ENCODE peak calls at places on chromosome 1, in four cellular contexts. Z, Q, V and U are unnamed samples.

GRCh38 chr1:7591565-7591964 is 179.5 kb upstream of the VAMP3 start:
- DNase-seq in Z (no peak), Q (peak; percentile 43), V (no peak), U (no peak)

GRCh38 chr1:10665930-10666850 is 130.3 kb downstream of the CASZ1 start:
- DNase-seq in Z (peak; percentile 78), Q (no peak), V (no peak), U (no peak)

GRCh38 chr1:16015960-16016901 is 1.6 kb downstream of the HSPB7 start:
- DNase-seq in Z (no peak), Q (no peak), V (no peak), U (peak; percentile 83)

GRCh38 chr1:209937996-209938959 is at the start of gene SYT14:
- DNase-seq in Z (no peak), Q (no peak), V (peak; percentile 17), U (no peak)

GRCh38 chr1:19405195-19405760 is 80.1 kb downstream of the CAPZB start:
- DNase-seq in Z (no peak), Q (no peak), V (no peak), U (no peak)

GRCh38 chr1:171803056-171803455 is 21.6 kb downstream of the METTL13 start:
- DNase-seq in Z (no peak), Q (no peak), V (no peak), U (no peak)

GRCh38 chr1:30283199-30283962 is 440.0 kb downstream of the MATN1 start:
- DNase-seq in Z (no peak), Q (no peak), V (no peak), U (no peak)

GRCh38 chr1:3697810-3698209 is 45.5 kb downstream of the TP73 start:
- DNase-seq in Z (no peak), Q (no peak), V (no peak), U (no peak)

GRCh38 chr1:38662141-38662540 is 197.4 kb downstream of the RRAGC start:
- DNase-seq in Z (no peak), Q (no peak), V (no peak), U (no peak)
- H3K27me3 ChIP-seq in Z (no peaks in the 10 kb centered on the region), Q (peaks cover 13% of the 10 kb centered on the region), V (peaks cover 5% of the 10 kb centered on the region), U (no peaks in the 10 kb centered on the region)

DNA sequence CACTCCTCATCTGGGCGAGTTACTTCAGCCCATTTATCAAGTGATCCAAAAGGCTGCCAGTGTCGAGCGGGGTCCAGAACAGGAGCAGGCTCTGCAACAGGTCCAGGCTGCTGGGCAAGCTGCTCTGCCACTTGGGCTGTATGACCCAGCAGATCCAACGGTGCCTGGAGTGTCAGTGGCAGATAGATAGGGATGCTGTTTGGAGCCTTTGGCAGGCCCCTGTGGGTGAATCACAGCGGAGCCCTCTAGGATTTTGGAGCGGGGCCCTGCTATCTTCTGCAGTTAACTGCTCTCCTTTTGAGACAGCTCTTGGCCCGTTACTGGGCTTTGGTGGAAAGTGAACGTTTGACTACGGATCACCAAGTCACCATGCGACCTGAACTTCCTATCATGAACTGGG is 7.5 kb downstream of the MMEL1 start:
- DNase-seq in Z (no peak), Q (no peak), V (no peak), U (no peak)
- H3K4me3 ChIP-seq in Z (no peak overlapping the region), Q (no peak overlapping the region), V (no peak overlapping the region), U (no peak overlapping the region)

GRCh38 chr1:243849089-243850012 is 692 bp downstream of the AKT3 start:
- DNase-seq in Z (peak; percentile 61), Q (peak; percentile 90), V (peak; percentile 85), U (peak; percentile 50)

GRCh38 chr1:243850013-243850367 is at the start of gene AKT3:
- DNase-seq in Z (no peak), Q (peak; percentile 94), V (no peak), U (no peak)

GRCh38 chr1:243850368-243851128 is 505 bp upstream of the AKT3 start:
- DNase-seq in Z (peak; percentile 82), Q (no peak), V (peak; percentile 86), U (peak; percentile 83)

GRCh38 chr1:243846761-243847160 is 3.3 kb downstream of the AKT3 start:
- DNase-seq in Z (no peak), Q (no peak), V (no peak), U (no peak)

GRCh38 chr1:243848165-243849088 is 1.6 kb downstream of the AKT3 start:
- DNase-seq in Z (no peak), Q (no peak), V (no peak), U (peak; percentile 4)
- H3K27ac ChIP-seq in Z (peak overlapping the region; percentile 97), Q (peak overlapping the region; percentile 94), V (peak overlapping the region; percentile 66), U (peak overlapping the region; percentile 71)

GRCh38 chr1:2435091-2435490 is 22.7 kb upstream of the PEX10 start:
- DNase-seq in Z (no peak), Q (no peak), V (no peak), U (no peak)
- H3K27me3 ChIP-seq in Z (peaks cover 4% of the 10 kb centered on the region), Q (peaks cover 44% of the 10 kb centered on the region), V (no peaks in the 10 kb centered on the region), U (peaks cover 52% of the 10 kb centered on the region)

DNA sequence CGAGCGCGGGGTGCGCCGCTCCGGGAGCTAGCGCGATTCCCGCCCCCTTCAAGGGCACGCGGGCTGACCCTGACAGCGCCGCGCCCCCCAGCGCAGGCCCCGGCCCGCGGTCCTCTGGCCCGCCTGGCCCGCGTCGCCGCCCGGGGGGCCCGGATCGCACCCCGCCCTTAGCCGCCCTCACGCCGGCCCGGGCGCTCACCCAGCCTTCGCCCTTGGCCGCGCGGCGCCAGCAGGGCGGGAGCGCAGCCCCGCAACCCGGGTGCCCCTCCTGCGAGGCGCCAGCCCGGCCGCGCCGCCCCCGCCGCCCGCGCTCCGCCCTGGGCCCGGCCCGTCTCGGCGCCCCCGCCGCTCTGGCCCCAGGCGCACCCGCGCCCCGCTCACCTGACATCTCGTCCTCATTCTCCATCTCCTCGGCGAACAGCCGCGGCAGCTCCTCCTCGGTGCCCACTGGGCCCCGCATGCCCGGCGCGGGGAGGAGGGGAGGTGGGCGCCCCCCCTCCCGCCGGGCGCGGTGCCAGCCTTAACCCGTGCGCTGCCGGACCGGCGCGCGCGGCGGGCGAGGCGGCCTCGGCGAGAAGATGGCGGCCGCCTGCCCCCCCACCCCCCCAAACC is 451 bp downstream of the CHD5 start:
- DNase-seq in Z (no peak), Q (no peak), V (no peak), U (no peak)
- H3K4me3 ChIP-seq in Z (peak overlapping the region; percentile 17), Q (peak overlapping the region; percentile 21), V (no peak overlapping the region), U (no peak overlapping the region)

GRCh38 chr1:183876284-183876683 is 71.4 kb downstream of the RGL1 start:
- DNase-seq in Z (no peak), Q (no peak), V (no peak), U (no peak)
- H3K27ac ChIP-seq in Z (no peak overlapping the region), Q (no peak overlapping the region), V (no peak overlapping the region), U (no peak overlapping the region)